ENCODE peak calls at places on chromosomes 12 and 14, in four cellular contexts. Y is A549, D is GM23338, U is dorsolateral prefrontal cortex. J is an unnamed sample.

GRCh38 chr14:105367116-105368031 is 31.0 kb upstream of the TEX22 start:
- DNase-seq in Y (no peak), D (no peak), U (no peak), J (no peak)

GRCh38 chr12:16166563-16167470 is 110.7 kb downstream of the SLC15A5 start:
- DNase-seq in Y (no peak), D (no peak), U (no peak), J (no peak)

GRCh38 chr12:25276199-25276937 is 25.6 kb upstream of the KRAS start:
- DNase-seq in Y (peak), D (no peak), U (no peak), J (peak)

GRCh38 chr12:102067574-102068258 is 5.9 kb upstream of the WASHC3 start:
- DNase-seq in Y (no peak), D (no peak), U (no peak), J (no peak)

GRCh38 chr14:50846171-50846880 is 15.4 kb upstream of the NIN start:
- DNase-seq in Y (no peak), D (no peak), U (no peak), J (no peak)

GRCh38 chr12:62250671-62251608 is 9.3 kb upstream of the USP15 start:
- DNase-seq in Y (no peak), D (no peak), U (no peak), J (no peak)

GRCh38 chr12:3655331-3655900 is 97.5 kb downstream of the CRACR2A start:
- DNase-seq in Y (peak), D (peak), U (no peak), J (no peak)

GRCh38 chr12:111046896-111047295 is 126.5 kb upstream of the MYL2 start:
- DNase-seq in Y (no peak), D (peak), U (no peak), J (no peak)

GRCh38 chr14:51604078-51604477 is 47.6 kb upstream of the FRMD6 start:
- DNase-seq in Y (no peak), D (no peak), U (no peak), J (no peak)

GRCh38 chr14:102362545-102363181 is at the start of the genes CINP and TECPR2:
- DNase-seq in Y (peak), D (peak), U (peak), J (peak)

GRCh38 chr12:57126561-57126960 is 1.7 kb upstream of the LRP1 start:
- DNase-seq in Y (no peak), D (no peak), U (no peak), J (no peak)

GRCh38 chr12:106220561-106220960 is 27.3 kb downstream of the CKAP4 start:
- DNase-seq in Y (no peak), D (no peak), U (no peak), J (no peak)

GRCh38 chr12:76246611-76247010 is 101.6 kb downstream of the BBS10 start:
- DNase-seq in Y (no peak), D (no peak), U (no peak), J (no peak)

GRCh38 chr14:101473045-101473729 is 88.1 kb upstream of the DIO3 start:
- DNase-seq in Y (no peak), D (no peak), U (no peak), J (no peak)

GRCh38 chr12:132561784-132562156 is 48.6 kb downstream of the LRCOL1 start:
- DNase-seq in Y (peak), D (peak), U (peak), J (no peak)
- TF ChIP-seq CTCF in Y (peak), D (peak), U (peak), J (peak)

GRCh38 chr12:100163416-100164152 is 20.9 kb upstream of the BLTP3B start:
- DNase-seq in Y (peak), D (peak), U (peak), J (peak)
- TF ChIP-seq CTCF in Y (no peak), D (no peak), U (peak), J (no peak)

GRCh38 chr14:58641509-58641908 is 3.7 kb downstream of the DACT1 start:
- DNase-seq in Y (no peak), D (no peak), U (no peak), J (no peak)
- TF ChIP-seq CTCF in Y (no peak), D (peak), U (no peak), J (peak)

GRCh38 chr14:36784541-36784940 is 122.9 kb downstream of the PAX9 start:
- DNase-seq in Y (no peak), D (no peak), U (no peak), J (no peak)

GRCh38 chr14:36785511-36785910 is 123.9 kb downstream of the PAX9 start:
- DNase-seq in Y (no peak), D (no peak), U (no peak), J (no peak)

DNA sequence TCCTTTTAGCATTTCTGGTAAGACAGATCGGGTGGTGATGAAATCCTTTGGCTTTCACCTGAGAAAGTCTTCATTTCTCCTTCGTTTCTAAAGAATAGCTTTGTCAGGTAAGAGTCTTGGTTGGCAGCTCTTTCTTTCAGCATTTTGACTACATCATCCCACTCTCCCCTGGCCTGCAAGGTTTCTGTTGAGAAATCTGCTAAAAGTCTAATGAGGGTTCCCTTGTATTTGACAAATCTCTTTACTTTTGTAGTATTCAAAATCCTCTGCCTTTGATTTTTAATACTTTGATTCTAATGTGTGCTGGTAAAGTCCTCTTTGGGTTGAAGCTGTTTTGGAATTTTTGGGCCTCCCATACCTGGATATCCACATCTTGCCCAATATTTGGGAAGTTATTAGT is 120.2 kb downstream of the PAX9 start:
- DNase-seq in Y (no peak), D (no peak), U (no peak), J (no peak)
- TF ChIP-seq CTCF in Y (no peak), D (no peak), U (no peak), J (no peak)

GRCh38 chr12:94510128-94510527 is 50.5 kb upstream of the CEP83 start:
- DNase-seq in Y (no peak), D (no peak), U (no peak), J (no peak)

GRCh38 chr12:94509317-94509716 is 49.6 kb upstream of the CEP83 start:
- DNase-seq in Y (no peak), D (no peak), U (no peak), J (no peak)

GRCh38 chr12:94504386-94504785 is 44.7 kb upstream of the CEP83 start:
- DNase-seq in Y (no peak), D (no peak), U (no peak), J (no peak)

GRCh38 chr12:94511506-94511905 is 51.8 kb upstream of the CEP83 start:
- DNase-seq in Y (no peak), D (no peak), U (no peak), J (no peak)

DNA sequence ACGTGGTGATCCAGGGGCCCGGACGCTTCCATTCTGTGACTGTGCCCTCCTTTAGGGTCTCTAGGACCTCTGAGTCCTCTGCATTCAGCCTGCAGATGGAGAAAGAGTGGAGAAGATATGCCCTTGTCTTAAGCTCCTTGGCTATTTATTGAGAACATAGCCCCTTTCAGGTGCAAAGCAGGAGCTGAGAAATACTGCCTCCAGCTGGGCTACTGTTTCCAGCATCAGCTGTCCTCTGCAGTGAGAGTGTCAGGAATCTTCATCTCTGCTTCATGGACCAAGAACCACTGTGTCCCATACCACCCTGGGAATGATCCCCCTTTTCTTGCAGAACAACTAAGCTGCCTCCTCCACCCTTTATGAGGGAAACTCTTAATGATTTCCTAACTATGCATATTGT is 47.8 kb upstream of the CEP83 start:
- DNase-seq in Y (no peak), D (peak), U (no peak), J (no peak)
- TF ChIP-seq CTCF in Y (no peak), D (no peak), U (no peak), J (no peak)